ENCODE peak calls at places on chromosomes 13 and 19, in six cellular contexts. K is OCI-LY7, A is ascending aorta, I is tibial artery, X is uterus, U is breast epithelium. E is an unnamed sample. For H3K4me1, the result is how much of the 10 kb centered on the place peaks cover.

GRCh38 chr19:5292843-5293606 is 47.6 kb downstream of the PTPRS start:
- DNase-seq in K (peak), A (peak), I (peak), X (peak), U (peak), E (peak)

GRCh38 chr19:37953576-37954303 is 46.7 kb downstream of the SIPA1L3 start:
- DNase-seq in K (no peak), A (peak), I (no peak), X (no peak), U (no peak), E (no peak)

GRCh38 chr13:112911883-112912282 is 57.1 kb upstream of the MCF2L start:
- DNase-seq in K (no peak), A (no peak), I (no peak), X (no peak), U (no peak), E (no peak)

GRCh38 chr13:32720026-32720425 is 133.8 kb downstream of the PDS5B start:
- DNase-seq in K (no peak), A (no peak), I (no peak), X (no peak), U (no peak), E (no peak)

GRCh38 chr13:26971990-26972888 is 199.4 kb downstream of the USP12 start:
- DNase-seq in K (peak), A (no peak), I (no peak), X (no peak), U (no peak), E (no peak)

GRCh38 chr13:50419896-50420295 is 404.7 kb downstream of the KCNRG start:
- DNase-seq in K (no peak), A (no peak), I (no peak), X (peak), U (no peak), E (peak)

GRCh38 chr13:98994896-98995295 is 17.0 kb upstream of the DOCK9 start:
- DNase-seq in K (peak), A (no peak), I (no peak), X (no peak), U (no peak), E (no peak)

GRCh38 chr13:100835695-100836094 is 161.1 kb upstream of the TMTC4 start:
- DNase-seq in K (no peak), A (no peak), I (no peak), X (no peak), U (no peak), E (no peak)

GRCh38 chr19:30854661-30855060 is 482.5 kb downstream of the ZNF536 start:
- DNase-seq in K (no peak), A (no peak), I (no peak), X (no peak), U (no peak), E (no peak)

GRCh38 chr13:43730642-43731041 is 56.1 kb downstream of the ENOX1 start:
- DNase-seq in K (no peak), A (no peak), I (no peak), X (peak), U (no peak), E (peak)

GRCh38 chr19:50949792-50950320 is 3.0 kb downstream of the KLK5 start:
- DNase-seq in K (no peak), A (no peak), I (no peak), X (no peak), U (no peak), E (no peak)

GRCh38 chr19:46299004-46299509 is 2.2 kb downstream of the HIF3A start:
- DNase-seq in K (no peak), A (peak), I (peak), X (peak), U (peak), E (peak)

GRCh38 chr13:63737418-63737817 is 2321.8 kb upstream of the PCDH20 start:
- DNase-seq in K (no peak), A (no peak), I (no peak), X (no peak), U (no peak), E (no peak)

GRCh38 chr13:31903072-31903815 is 128.3 kb upstream of the FRY start:
- DNase-seq in K (no peak), A (no peak), I (no peak), X (no peak), U (no peak), E (no peak)

GRCh38 chr19:39934584-39935233 is at the start of gene FCGBP:
- DNase-seq in K (no peak), A (no peak), I (no peak), X (no peak), U (no peak), E (no peak)

GRCh38 chr19:57473646-57474045 is 3.7 kb downstream of the ZNF772 start:
- DNase-seq in K (no peak), A (no peak), I (no peak), X (no peak), U (no peak), E (no peak)

GRCh38 chr13:113836917-113837553 is 26.8 kb downstream of the GAS6 start:
- DNase-seq in K (no peak), A (no peak), I (peak), X (peak), U (peak), E (peak)

GRCh38 chr13:91207261-91207660 is 140.2 kb upstream of the MIR17HG start:
- DNase-seq in K (no peak), A (no peak), I (no peak), X (no peak), U (no peak), E (no peak)

GRCh38 chr13:113838711-113839201 is 25.1 kb downstream of the GAS6 start:
- DNase-seq in K (no peak), A (no peak), I (no peak), X (no peak), U (no peak), E (no peak)

GRCh38 chr19:37079238-37079637 is 1.0 kb downstream of the ZNF420 start:
- DNase-seq in K (peak), A (no peak), I (no peak), X (no peak), U (no peak), E (no peak)

GRCh38 chr13:42740753-42741152 is 40.6 kb upstream of the FAM216B start:
- DNase-seq in K (no peak), A (no peak), I (peak), X (peak), U (no peak), E (peak)

GRCh38 chr13:97574926-97575325 is 141.0 kb downstream of the RAP2A start:
- DNase-seq in K (peak), A (no peak), I (no peak), X (no peak), U (no peak), E (peak)

GRCh38 chr13:39526499-39526898 is 76.5 kb downstream of the LHFPL6 start:
- DNase-seq in K (no peak), A (no peak), I (no peak), X (no peak), U (no peak), E (no peak)

GRCh38 chr19:41302624-41303351 is 7.2 kb upstream of the CCDC97 start:
- DNase-seq in K (no peak), A (no peak), I (peak), X (no peak), U (no peak), E (no peak)

GRCh38 chr19:48332662-48333466 is 7.5 kb downstream of the EMP3 start:
- DNase-seq in K (peak), A (peak), I (peak), X (peak), U (peak), E (peak)

GRCh38 chr19:50147462-50148423 is 15.3 kb downstream of the IZUMO2 start:
- DNase-seq in K (peak), A (peak), I (peak), X (peak), U (peak), E (peak)

GRCh38 chr13:98109226-98109625 is 33.7 kb upstream of the FARP1 start:
- DNase-seq in K (no peak), A (no peak), I (no peak), X (no peak), U (no peak), E (no peak)

GRCh38 chr19:7919681-7920519 is at the start of gene SNAPC2:
- DNase-seq in K (peak), A (peak), I (peak), X (peak), U (peak), E (peak)

GRCh38 chr19:31338069-31338767 is 11.0 kb downstream of the TSHZ3 start:
- DNase-seq in K (peak), A (peak), I (peak), X (peak), U (no peak), E (peak)

GRCh38 chr13:37342205-37342604 is 236.7 kb upstream of the CSNK1A1L start:
- DNase-seq in K (no peak), A (no peak), I (no peak), X (no peak), U (no peak), E (no peak)

GRCh38 chr13:32135655-32136054 is 104.1 kb downstream of the FRY start:
- DNase-seq in K (no peak), A (no peak), I (no peak), X (no peak), U (no peak), E (no peak)

GRCh38 chr13:26589754-26590153 is 32.3 kb downstream of the WASF3 start:
- DNase-seq in K (no peak), A (no peak), I (no peak), X (no peak), U (no peak), E (no peak)

GRCh38 chr13:37138169-37138568 is 32.7 kb upstream of the CSNK1A1L start:
- DNase-seq in K (no peak), A (no peak), I (no peak), X (no peak), U (no peak), E (no peak)

GRCh38 chr13:47252627-47253026 is 355.8 kb upstream of the HTR2A start:
- DNase-seq in K (no peak), A (no peak), I (no peak), X (no peak), U (no peak), E (no peak)

GRCh38 chr13:105848494-105848893 is 687.0 kb downstream of the EFNB2 start:
- DNase-seq in K (no peak), A (no peak), I (no peak), X (no peak), U (no peak), E (no peak)

GRCh38 chr19:9128171-9128570 is 1.4 kb upstream of the OR7G3 start:
- DNase-seq in K (no peak), A (no peak), I (no peak), X (no peak), U (no peak), E (no peak)

GRCh38 chr13:110251227-110251791 is 55.6 kb downstream of the COL4A1 start:
- DNase-seq in K (no peak), A (peak), I (no peak), X (no peak), U (no peak), E (no peak)
- H3K4me1 ChIP-seq in K (under half), A (half or more), I (half or more), X (under half), U (under half), E (under half)

DNA sequence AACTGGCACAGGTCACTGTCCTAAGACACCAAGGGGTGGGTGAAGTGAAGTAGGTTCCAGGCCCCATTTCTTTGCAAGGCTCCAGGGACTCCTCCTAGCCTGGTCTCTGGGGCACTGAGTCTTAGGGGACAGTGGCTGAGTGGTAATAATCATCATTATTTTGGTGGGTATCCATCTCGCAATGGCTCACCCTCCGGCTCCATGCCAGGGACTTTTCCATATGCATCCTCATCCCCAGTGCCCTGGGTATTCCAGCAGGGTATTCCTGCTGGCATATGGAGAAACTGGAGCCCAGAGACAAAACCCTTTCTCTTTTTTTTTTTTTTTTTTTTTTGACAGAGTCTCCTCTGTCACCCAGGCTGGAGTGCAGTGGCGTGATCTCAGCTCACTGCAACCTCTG is 2.5 kb downstream of the PDE4A start:
- DNase-seq in K (no peak), A (no peak), I (no peak), X (no peak), U (no peak), E (no peak)
- H3K4me1 ChIP-seq in K (half or more), A (under half), I (under half), X (under half), U (under half), E (under half)

GRCh38 chr19:2328401-2329161 is at the start of the genes LSM7 and SPPL2B:
- DNase-seq in K (peak), A (peak), I (peak), X (peak), U (peak), E (peak)

GRCh38 chr19:2329528-2329927 is 1.0 kb downstream of the SPPL2B start:
- DNase-seq in K (peak), A (no peak), I (no peak), X (no peak), U (no peak), E (no peak)

GRCh38 chr19:2329162-2329505 is 650 bp downstream of the SPPL2B start:
- DNase-seq in K (no peak), A (no peak), I (no peak), X (no peak), U (no peak), E (no peak)

GRCh38 chr19:2326699-2327360 is 1.6 kb downstream of the LSM7 start:
- DNase-seq in K (no peak), A (no peak), I (no peak), X (no peak), U (no peak), E (no peak)

DNA sequence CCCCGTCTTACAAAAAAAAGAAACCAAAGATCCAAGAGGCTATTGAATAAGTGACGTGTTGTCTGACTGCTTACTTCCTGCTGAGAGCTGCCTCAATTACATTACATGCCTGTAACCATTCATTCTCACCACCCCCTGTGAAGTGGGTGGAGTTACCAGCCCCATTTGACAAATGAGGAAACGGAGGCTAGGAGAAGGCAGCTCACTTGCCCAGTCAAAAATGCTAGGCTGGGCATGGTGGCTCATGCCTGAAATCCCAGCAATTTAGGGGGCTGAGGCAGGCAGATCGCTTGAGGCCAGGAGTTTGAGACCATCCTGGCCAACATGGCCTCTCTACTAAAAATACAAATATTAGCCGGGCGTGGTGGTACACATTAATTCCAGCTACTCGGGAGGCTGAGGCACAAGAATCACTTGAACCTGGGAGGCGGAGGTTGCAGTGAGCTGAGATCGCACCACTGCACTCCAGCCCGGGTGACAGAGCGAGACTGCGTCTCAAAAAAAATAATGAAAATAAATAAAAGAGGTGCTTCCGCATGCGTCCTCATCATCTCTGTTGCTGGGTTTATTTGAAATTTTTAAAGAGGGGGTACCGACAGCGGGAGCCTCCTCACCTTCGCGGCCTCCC is 499 bp downstream of the LSM7 start:
- DNase-seq in K (peak), A (no peak), I (peak), X (no peak), U (no peak), E (no peak)
- H3K4me1 ChIP-seq in K (half or more), A (under half), I (under half), X (under half), U (under half), E (under half)

GRCh38 chr19:1855040-1855827 is 7.0 kb upstream of the REXO1 start:
- DNase-seq in K (peak), A (peak), I (peak), X (peak), U (peak), E (peak)

GRCh38 chr19:1857648-1858326 is 5.6 kb downstream of the KLF16 start:
- DNase-seq in K (no peak), A (no peak), I (no peak), X (no peak), U (no peak), E (no peak)

GRCh38 chr19:1855828-1856255 is 7.5 kb downstream of the KLF16 start:
- DNase-seq in K (peak), A (no peak), I (no peak), X (no peak), U (no peak), E (no peak)

GRCh38 chr19:1856698-1857603 is 6.4 kb downstream of the KLF16 start:
- DNase-seq in K (peak), A (peak), I (peak), X (peak), U (peak), E (peak)

GRCh38 chr19:1856345-1856697 is 7.1 kb downstream of the KLF16 start:
- DNase-seq in K (peak), A (no peak), I (no peak), X (no peak), U (no peak), E (no peak)
- H3K4me1 ChIP-seq in K (half or more), A (under half), I (under half), X (under half), U (under half), E (half or more)

GRCh38 chr19:14006085-14006765 is at the start of gene RFX1:
- DNase-seq in K (peak), A (peak), I (peak), X (peak), U (peak), E (peak)
- H3K4me1 ChIP-seq in K (under half), A (under half), I (under half), X (under half), U (under half), E (under half)

GRCh38 chr19:11154683-11155047 is 917 bp downstream of the SPC24 start:
- DNase-seq in K (no peak), A (no peak), I (no peak), X (no peak), U (no peak), E (no peak)
- H3K4me1 ChIP-seq in K (under half), A (half or more), I (half or more), X (under half), U (under half), E (under half)

GRCh38 chr19:18421371-18421959 is 2.3 kb downstream of the SSBP4 start:
- DNase-seq in K (no peak), A (no peak), I (peak), X (no peak), U (no peak), E (no peak)

GRCh38 chr19:18418725-18419194 is 438 bp upstream of the SSBP4 start:
- DNase-seq in K (no peak), A (peak), I (peak), X (no peak), U (no peak), E (no peak)

GRCh38 chr19:18420931-18421330 is 1.7 kb downstream of the SSBP4 start:
- DNase-seq in K (no peak), A (no peak), I (no peak), X (no peak), U (no peak), E (no peak)

GRCh38 chr19:18419195-18419698 is at the start of gene SSBP4:
- DNase-seq in K (peak), A (peak), I (peak), X (peak), U (no peak), E (peak)

DNA sequence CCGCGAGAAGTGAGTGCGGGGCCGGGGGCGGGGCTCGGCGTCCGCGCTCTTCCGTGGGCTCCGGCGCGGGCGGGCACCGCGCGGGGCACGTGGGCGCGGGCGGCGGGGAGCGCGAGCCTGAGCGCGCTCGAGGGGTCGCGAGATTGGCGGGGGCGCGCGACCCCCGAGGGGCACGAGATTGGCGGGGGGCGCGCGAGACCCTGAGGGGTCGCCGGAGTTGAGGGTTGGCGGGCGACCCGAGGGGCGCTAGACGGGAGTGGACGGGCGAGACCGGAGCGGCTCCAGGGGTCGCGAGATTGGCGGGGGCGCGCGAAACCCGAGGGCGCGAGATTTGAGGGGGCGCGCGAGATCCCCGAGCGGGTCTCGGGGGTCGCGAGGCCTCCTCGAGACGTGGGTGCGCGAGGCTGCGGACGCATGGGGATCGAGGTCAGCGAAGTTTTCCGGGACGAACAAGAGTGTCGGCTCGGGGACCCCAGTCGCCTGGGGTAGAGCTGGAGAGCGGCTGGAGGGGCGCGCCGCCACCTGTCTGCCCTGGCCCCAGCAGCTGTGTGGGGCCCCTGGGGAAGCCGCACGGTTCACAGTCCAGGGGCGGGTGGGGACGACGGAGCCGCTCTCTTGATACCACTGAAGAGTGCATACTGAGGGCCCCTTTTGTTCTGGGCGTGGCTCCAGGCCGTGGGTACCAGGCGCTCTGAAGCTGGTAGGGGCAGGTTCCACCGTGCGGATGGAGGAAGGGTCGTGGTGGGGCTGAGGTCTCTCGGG is 682 bp downstream of the SSBP4 start:
- DNase-seq in K (peak), A (no peak), I (peak), X (no peak), U (no peak), E (no peak)
- H3K4me1 ChIP-seq in K (half or more), A (half or more), I (half or more), X (under half), U (under half), E (half or more)

GRCh38 chr19:16326401-16327130 is 1.9 kb downstream of the KLF2 start:
- DNase-seq in K (peak), A (no peak), I (no peak), X (no peak), U (no peak), E (no peak)

GRCh38 chr19:16325671-16326400 is 1.2 kb downstream of the KLF2 start:
- DNase-seq in K (peak), A (no peak), I (no peak), X (peak), U (no peak), E (peak)

GRCh38 chr19:16327501-16327900 is 2.9 kb downstream of the KLF2 start:
- DNase-seq in K (peak), A (no peak), I (no peak), X (no peak), U (no peak), E (no peak)

GRCh38 chr19:16327911-16328823 is 3.5 kb downstream of the KLF2 start:
- DNase-seq in K (peak), A (peak), I (peak), X (peak), U (peak), E (peak)

GRCh38 chr19:16327131-16327450 is 2.5 kb downstream of the KLF2 start:
- DNase-seq in K (no peak), A (no peak), I (no peak), X (no peak), U (no peak), E (no peak)
- H3K4me1 ChIP-seq in K (half or more), A (under half), I (half or more), X (under half), U (under half), E (under half)

GRCh38 chr13:110381029-110381360 is 73.9 kb downstream of the COL4A2 start:
- DNase-seq in K (no peak), A (no peak), I (no peak), X (no peak), U (no peak), E (no peak)

GRCh38 chr13:110382229-110382628 is 75.1 kb downstream of the COL4A2 start:
- DNase-seq in K (no peak), A (no peak), I (no peak), X (no peak), U (no peak), E (no peak)

GRCh38 chr13:110380359-110381028 is 73.4 kb downstream of the COL4A2 start:
- DNase-seq in K (no peak), A (no peak), I (no peak), X (no peak), U (no peak), E (no peak)

GRCh38 chr13:110379358-110379757 is 72.3 kb downstream of the COL4A2 start:
- DNase-seq in K (no peak), A (no peak), I (no peak), X (no peak), U (no peak), E (no peak)

GRCh38 chr13:110379905-110380341 is 72.8 kb downstream of the COL4A2 start:
- DNase-seq in K (no peak), A (no peak), I (no peak), X (no peak), U (no peak), E (no peak)
- H3K4me1 ChIP-seq in K (under half), A (half or more), I (half or more), X (under half), U (under half), E (half or more)